ENCODE peak calls at places on chromosomes 3 and 15, in eight cellular contexts. N, L, A, G, K, Y, M and S are unnamed samples.

GRCh38 chr15:67037694-67038093 is 27.7 kb upstream of the SMAD3 start:
- DNase-seq in Y (no peak), L (no peak), G (no peak), M (no peak), K (no peak), N (no peak), A (no peak), S (no peak)

GRCh38 chr15:42427429-42428223 is 63.3 kb downstream of the ZNF106 start:
- DNase-seq in M (no peak), G (no peak), N (peak), Y (peak), A (peak), K (no peak), L (peak), S (peak)

GRCh38 chr15:34043813-34044212 is 4.8 kb upstream of the AVEN start:
- DNase-seq in N (no peak), A (no peak), G (no peak), M (no peak), Y (no peak), L (no peak), K (no peak), S (no peak)

GRCh38 chr15:87477759-87478687 is 778.5 kb downstream of the NTRK3 start:
- DNase-seq in G (peak), A (peak), L (peak), N (peak), M (no peak), K (no peak), Y (peak), S (peak)

GRCh38 chr3:192825657-192826200 is 91.9 kb downstream of the MB21D2 start:
- DNase-seq in L (peak), N (peak), M (no peak), Y (peak), A (no peak), G (peak), K (no peak), S (peak)

GRCh38 chr3:71307884-71308697 is 275.4 kb downstream of the FOXP1 start:
- DNase-seq in N (peak), Y (peak), G (no peak), M (no peak), K (no peak), A (no peak), L (no peak), S (peak)

GRCh38 chr3:55459838-55460237 is 27.3 kb downstream of the WNT5A start:
- DNase-seq in L (no peak), K (no peak), M (no peak), Y (no peak), N (no peak), G (no peak), A (no peak), S (no peak)

GRCh38 chr3:19476298-19476697 is 328.0 kb downstream of the KCNH8 start:
- DNase-seq in L (no peak), G (no peak), N (no peak), K (no peak), A (no peak), Y (no peak), M (no peak), S (no peak)

GRCh38 chr15:100628746-100629145 is 26.4 kb downstream of the ASB7 start:
- DNase-seq in N (no peak), L (peak), M (no peak), A (no peak), G (no peak), Y (peak), K (no peak), S (peak)

GRCh38 chr15:43204016-43204901 is 16.6 kb downstream of the EPB42 start:
- DNase-seq in Y (peak), N (peak), A (peak), M (peak), K (peak), G (no peak), L (peak), S (peak)

GRCh38 chr3:113747719-113748046 is 848 bp downstream of the ATP6V1A start:
- DNase-seq in G (no peak), Y (peak), M (no peak), N (no peak), K (no peak), A (no peak), L (peak), S (no peak)

GRCh38 chr3:4351164-4351855 is 48.1 kb downstream of the SETMAR start:
- DNase-seq in A (peak), K (no peak), G (no peak), N (peak), M (no peak), L (peak), Y (peak), S (no peak)

GRCh38 chr3:124138148-124138547 is 146.2 kb upstream of the ROPN1 start:
- DNase-seq in M (no peak), Y (no peak), K (no peak), G (no peak), N (no peak), A (no peak), L (no peak), S (no peak)

GRCh38 chr15:62107561-62108110 is 40.9 kb downstream of the C2CD4A start:
- DNase-seq in Y (peak), G (no peak), A (no peak), M (no peak), N (peak), K (peak), L (no peak), S (peak)

GRCh38 chr15:86892774-86893449 is 813.2 kb downstream of the AGBL1 start:
- DNase-seq in K (no peak), A (peak), Y (no peak), M (no peak), L (no peak), N (no peak), G (no peak), S (peak)

GRCh38 chr3:42019144-42019952 is 57.4 kb upstream of the ULK4 start:
- DNase-seq in G (no peak), M (no peak), Y (no peak), K (no peak), N (no peak), A (no peak), L (no peak), S (no peak)

GRCh38 chr3:25725810-25726209 is 57.4 kb downstream of the NGLY1 start:
- DNase-seq in A (no peak), G (no peak), K (no peak), M (no peak), N (peak), L (no peak), Y (no peak), S (peak)

DNA sequence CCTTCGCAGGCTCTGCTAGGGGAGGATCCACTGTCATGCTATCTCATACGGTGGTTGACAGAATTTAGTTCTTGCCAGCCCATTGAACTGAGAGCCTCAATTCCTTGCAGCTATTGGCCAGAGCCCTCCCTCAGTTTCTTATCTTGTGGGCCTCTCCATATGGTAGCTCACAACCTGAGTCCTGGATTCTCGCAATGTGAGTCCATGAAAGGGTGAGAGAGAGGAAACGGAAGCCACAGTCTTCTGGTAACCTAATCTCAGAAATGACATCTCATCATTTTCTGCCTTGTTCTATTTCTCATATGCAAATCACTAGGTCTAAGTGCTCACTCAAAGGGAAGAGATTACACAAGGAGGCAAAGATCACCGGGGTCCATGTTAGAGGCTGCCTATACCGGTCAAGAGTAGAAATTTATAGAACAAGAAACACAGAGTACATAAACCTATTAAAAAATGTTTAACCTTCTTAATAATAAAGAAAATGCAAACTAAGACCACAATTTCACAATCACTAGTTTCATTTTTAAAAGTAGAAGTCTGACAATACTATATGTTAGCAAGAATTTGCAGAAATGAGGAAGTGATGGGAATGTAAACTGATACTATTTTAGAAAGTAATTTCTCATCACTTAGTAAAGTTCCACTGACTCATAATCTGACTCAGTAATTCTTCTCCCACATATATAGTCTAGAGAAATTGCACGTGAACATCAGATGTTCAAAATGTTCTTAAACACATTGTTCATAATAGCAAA is 378.4 kb upstream of the AGTR1 start:
- DNase-seq in A (peak), G (no peak), N (peak), M (no peak), L (peak), Y (peak), K (no peak), S (peak)
- H3K4me3 ChIP-seq in A (peak), G (no peak), N (no peak), M (no peak), L (no peak), Y (peak), K (no peak), S (peak)

GRCh38 chr15:93018574-93018973 is 70.4 kb downstream of the RGMA start:
- DNase-seq in L (peak), G (no peak), M (no peak), Y (peak), A (no peak), N (no peak), K (no peak), S (peak)
- TF ChIP-seq CTCF in L (peak), G (no peak), M (no peak), Y (peak), A (peak), N (peak), K (peak), S (peak)

GRCh38 chr3:33215739-33216138 is 2.9 kb downstream of the SUSD5 start:
- DNase-seq in L (no peak), Y (no peak), N (no peak), G (no peak), A (no peak), K (no peak), M (no peak), S (no peak)
- H3K4me3 ChIP-seq in L (no peak), Y (no peak), N (no peak), G (no peak), A (no peak), K (no peak), M (no peak), S (no peak)

DNA sequence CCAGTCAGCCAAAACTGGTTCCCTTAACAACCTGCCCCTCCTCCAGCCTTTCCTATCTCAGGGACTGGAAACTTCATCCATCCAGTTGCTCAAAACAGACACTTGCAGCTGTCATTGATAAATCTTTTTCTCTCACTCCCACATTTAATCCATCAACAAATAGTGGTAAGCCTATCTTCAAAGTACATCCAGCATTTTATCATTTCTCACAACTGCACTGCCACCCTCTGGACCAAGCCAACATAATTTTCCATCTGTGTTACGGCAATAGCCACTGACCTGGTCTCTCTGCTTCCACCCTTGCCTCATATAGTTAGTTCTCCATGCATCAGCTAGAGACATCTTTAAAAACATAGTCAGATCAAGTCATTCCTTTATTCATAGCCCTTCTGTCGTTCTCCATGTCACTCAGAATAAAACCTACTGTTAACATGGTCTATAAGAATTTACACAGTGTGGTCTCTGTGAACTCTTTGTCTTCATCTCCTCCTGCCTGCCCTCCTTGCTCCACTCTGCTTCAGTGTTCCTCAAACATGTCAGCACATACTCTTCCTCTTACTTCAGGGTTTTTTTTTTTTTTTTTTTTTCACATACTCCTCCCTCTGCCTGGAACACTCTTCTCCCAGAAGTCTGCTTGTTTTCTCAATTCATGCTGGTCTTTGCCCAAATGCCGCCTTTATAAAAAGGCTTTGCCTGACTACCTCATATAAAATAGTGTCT is 102.5 kb upstream of the COL6A5 start:
- DNase-seq in A (peak), N (peak), G (no peak), Y (peak), M (no peak), L (peak), K (no peak), S (peak)
- TF ChIP-seq CTCF in A (no peak), N (peak), G (no peak), Y (peak), M (no peak), L (peak), K (no peak), S (peak)

GRCh38 chr3:161977850-161978249 is 481.2 kb downstream of the OTOL1 start:
- DNase-seq in L (no peak), A (no peak), Y (no peak), G (no peak), M (no peak), N (no peak), K (no peak), S (no peak)

GRCh38 chr3:161975201-161975600 is 478.6 kb downstream of the OTOL1 start:
- DNase-seq in M (no peak), K (no peak), N (no peak), Y (no peak), G (no peak), L (no peak), A (no peak), S (no peak)

DNA sequence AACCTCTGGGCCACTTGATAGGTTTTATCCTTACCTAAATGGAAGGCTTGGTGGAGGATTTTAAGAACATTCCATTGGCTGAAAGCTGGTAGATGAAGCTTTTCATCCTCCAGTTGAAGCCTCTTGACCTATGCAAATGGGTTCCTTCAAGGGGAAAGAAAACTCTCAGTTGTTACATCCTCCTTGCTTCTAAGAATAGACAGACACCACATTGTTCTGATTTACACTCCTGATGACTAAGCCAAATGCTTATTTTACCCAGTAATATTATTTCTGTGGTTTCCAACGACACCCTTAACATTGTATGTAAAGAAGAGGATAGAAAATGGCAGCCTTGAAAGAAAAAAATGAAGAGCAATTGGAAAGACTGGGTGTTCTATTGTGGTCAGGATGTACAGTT is 480.5 kb downstream of the OTOL1 start:
- DNase-seq in L (peak), M (no peak), N (peak), Y (peak), K (no peak), A (peak), G (no peak), S (peak)
- H3K4me3 ChIP-seq in L (no peak), M (no peak), N (no peak), Y (no peak), K (no peak), A (no peak), G (no peak), S (no peak)

GRCh38 chr3:143793971-143794370 is 54.3 kb downstream of the SLC9A9 start:
- DNase-seq in N (no peak), K (no peak), A (no peak), L (peak), G (no peak), M (no peak), Y (no peak), S (no peak)

GRCh38 chr3:143794793-143795462 is 53.3 kb downstream of the SLC9A9 start:
- DNase-seq in N (no peak), K (no peak), A (no peak), Y (no peak), G (no peak), M (no peak), L (no peak), S (no peak)

GRCh38 chr3:143795849-143796248 is 52.4 kb downstream of the SLC9A9 start:
- DNase-seq in N (no peak), M (no peak), A (no peak), K (no peak), L (no peak), Y (no peak), G (no peak), S (peak)
- TF ChIP-seq CTCF in N (no peak), M (no peak), A (peak), K (peak), L (no peak), Y (no peak), G (no peak), S (peak)